ENCODE peak calls at places on chromosomes 2 and 18, in nine cellular contexts. N is endothelial cell; V is activated T-helper 9 cell treated with anti-CD3 and anti-CD28 coated beads, Interleukin-2, amount 50 U/mL, for 16 hours; R is hepatocyte; W is ACHN; S is mucosa of gallbladder; Y is AG09319; L is tibial nerve; E is HT1080. H is an unnamed sample.

GRCh38 chr2:29650634-29651097 is 270.7 kb downstream of the ALK start:
- DNase-seq in N (no peak), V (no peak), R (peak; percentile 29), W (no peak), S (no peak), Y (no peak), L (no peak), E (no peak), H (no peak)

GRCh38 chr2:69641887-69642708 is 1.4 kb downstream of the AAK1 start:
- DNase-seq in N (no peak), V (no peak), R (no peak), W (no peak), S (no peak), Y (no peak), L (no peak), E (no peak), H (no peak)

GRCh38 chr2:55026202-55026601 is 24.0 kb downstream of the RTN4 start:
- DNase-seq in N (no peak), V (no peak), R (no peak), W (no peak), S (no peak), Y (no peak), L (no peak), E (no peak), H (peak; percentile 77)

GRCh38 chr2:177172034-177172880 is 40.3 kb upstream of the HNRNPA3 start:
- DNase-seq in N (no peak), V (no peak), R (no peak), W (peak; percentile 94), S (no peak), Y (no peak), L (no peak), E (peak; percentile 95), H (peak; percentile 80)

GRCh38 chr2:8494151-8494550 is 187.7 kb upstream of the ID2 start:
- DNase-seq in N (no peak), V (no peak), R (no peak), W (no peak), S (no peak), Y (no peak), L (no peak), E (no peak), H (no peak)

GRCh38 chr2:109726666-109727270 is 67.3 kb upstream of the RGPD5 start:
- DNase-seq in N (no peak), V (no peak), R (no peak), W (peak; percentile 96), S (peak; percentile 78), Y (no peak), L (no peak), E (no peak), H (no peak)

GRCh38 chr2:236871500-236872001 is 214.1 kb upstream of the COPS8 start:
- DNase-seq in N (peak; percentile 33), V (no peak), R (peak; percentile 76), W (peak; percentile 61), S (peak; percentile 51), Y (peak; percentile 91), L (no peak), E (peak; percentile 94), H (peak; percentile 99)

GRCh38 chr2:62814132-62814531 is 108.6 kb downstream of the EHBP1 start:
- DNase-seq in N (no peak), V (no peak), R (no peak), W (peak; percentile 32), S (no peak), Y (peak; percentile 4), L (no peak), E (peak; percentile 71), H (peak; percentile 83)

GRCh38 chr2:234363011-234363487 is 133.8 kb downstream of the ARL4C start:
- DNase-seq in N (no peak), V (no peak), R (peak; percentile 68), W (peak; percentile 47), S (no peak), Y (no peak), L (no peak), E (peak; percentile 80), H (peak; percentile 70)

GRCh38 chr2:238426568-238427434 is at the start of gene ASB1:
- DNase-seq in N (peak; percentile 67), V (peak; percentile 74), R (peak; percentile 86), W (peak; percentile 79), S (peak; percentile 58), Y (peak; percentile 52), L (peak; percentile 53), E (peak; percentile 93), H (peak; percentile 81)

GRCh38 chr2:97953867-97954266 is 41.9 kb downstream of the TMEM131 start:
- DNase-seq in N (no peak), V (no peak), R (no peak), W (no peak), S (no peak), Y (no peak), L (no peak), E (no peak), H (no peak)

GRCh38 chr2:15561574-15562344 is 625 bp upstream of the NBAS start:
- DNase-seq in N (no peak), V (no peak), R (peak; percentile 51), W (peak; percentile 52), S (no peak), Y (no peak), L (no peak), E (peak; percentile 42), H (peak; percentile 34)

GRCh38 chr2:113977660-113978523 is 88.0 kb downstream of the ACTR3 start:
- DNase-seq in N (no peak), V (no peak), R (peak; percentile 68), W (peak; percentile 12), S (peak; percentile 40), Y (no peak), L (no peak), E (peak; percentile 95), H (peak; percentile 55)

GRCh38 chr2:46770622-46771021 is 145.0 kb downstream of the MCFD2 start:
- DNase-seq in N (no peak), V (no peak), R (peak; percentile 60), W (peak; percentile 81), S (no peak), Y (peak; percentile 62), L (no peak), E (no peak), H (peak; percentile 88)

GRCh38 chr18:53457068-53457467 is 767.4 kb downstream of the MBD2 start:
- DNase-seq in N (no peak), V (no peak), R (peak; percentile 37), W (no peak), S (no peak), Y (no peak), L (no peak), E (peak; percentile 25), H (peak; percentile 0)

GRCh38 chr2:58895849-58896248 is 654.7 kb upstream of the FANCL start:
- DNase-seq in N (no peak), V (no peak), R (no peak), W (no peak), S (no peak), Y (no peak), L (no peak), E (no peak), H (peak; percentile 65)

GRCh38 chr18:35716169-35716831 is 134.8 kb downstream of the GALNT1 start:
- DNase-seq in N (no peak), V (no peak), R (no peak), W (no peak), S (no peak), Y (no peak), L (no peak), E (no peak), H (no peak)

GRCh38 chr2:169225233-169225750 is 137.0 kb downstream of the LRP2 start:
- DNase-seq in N (no peak), V (no peak), R (no peak), W (no peak), S (no peak), Y (no peak), L (no peak), E (no peak), H (no peak)

GRCh38 chr18:9796933-9797549 is 88.7 kb upstream of the TXNDC2 start:
- DNase-seq in N (no peak), V (no peak), R (no peak), W (peak; percentile 22), S (no peak), Y (no peak), L (no peak), E (no peak), H (peak; percentile 50)

GRCh38 chr18:56851774-56852173 is 200.6 kb downstream of the WDR7 start:
- DNase-seq in N (no peak), V (no peak), R (no peak), W (no peak), S (no peak), Y (no peak), L (no peak), E (no peak), H (no peak)

GRCh38 chr2:130183500-130184373 is 1.7 kb downstream of the MZT2B start:
- DNase-seq in N (no peak), V (no peak), R (peak; percentile 54), W (no peak), S (no peak), Y (no peak), L (no peak), E (no peak), H (peak; percentile 35)

GRCh38 chr2:46936566-46936965 is 21.0 kb upstream of the MCFD2 start:
- DNase-seq in N (no peak), V (no peak), R (no peak), W (no peak), S (no peak), Y (no peak), L (no peak), E (no peak), H (peak; percentile 70)

GRCh38 chr2:134815741-134816140 is 22.7 kb upstream of the ACMSD start:
- DNase-seq in N (no peak), V (no peak), R (no peak), W (no peak), S (no peak), Y (no peak), L (no peak), E (no peak), H (no peak)

GRCh38 chr2:232672581-232672980 is 24.6 kb upstream of the GIGYF2 start:
- DNase-seq in N (no peak), V (no peak), R (no peak), W (no peak), S (no peak), Y (no peak), L (no peak), E (no peak), H (no peak)

GRCh38 chr18:35153609-35154273 is 87.1 kb upstream of the ZNF397 start:
- DNase-seq in N (no peak), V (no peak), R (no peak), W (no peak), S (no peak), Y (no peak), L (no peak), E (peak; percentile 14), H (no peak)

GRCh38 chr2:12263730-12264129 is 453.0 kb upstream of the TRIB2 start:
- DNase-seq in N (no peak), V (no peak), R (no peak), W (no peak), S (no peak), Y (no peak), L (no peak), E (no peak), H (no peak)

GRCh38 chr2:225236769-225237323 is 162.7 kb upstream of the NYAP2 start:
- DNase-seq in N (no peak), V (no peak), R (no peak), W (no peak), S (no peak), Y (no peak), L (no peak), E (no peak), H (no peak)

GRCh38 chr2:101500860-101501259 is 25.9 kb upstream of the RFX8 start:
- DNase-seq in N (no peak), V (no peak), R (no peak), W (no peak), S (peak; percentile 56), Y (no peak), L (no peak), E (peak; percentile 40), H (no peak)

GRCh38 chr18:51009071-51009470 is 20.9 kb upstream of the SMAD4 start:
- DNase-seq in N (no peak), V (no peak), R (no peak), W (no peak), S (no peak), Y (no peak), L (no peak), E (peak; percentile 64), H (no peak)

GRCh38 chr2:206558492-206558891 is 83.8 kb upstream of the FAM237A start:
- DNase-seq in N (no peak), V (no peak), R (no peak), W (no peak), S (no peak), Y (no peak), L (no peak), E (no peak), H (peak; percentile 63)

GRCh38 chr2:84077504-84077903 is 381.6 kb downstream of the SUCLG1 start:
- DNase-seq in N (peak; percentile 41), V (no peak), R (peak; percentile 48), W (peak; percentile 56), S (peak; percentile 13), Y (no peak), L (no peak), E (peak; percentile 24), H (peak; percentile 1)

H was measured in AG10803.